ENCODE peak calls at places on chromosomes 4 and X, in five cellular contexts. K, J, M, S and Q are unnamed samples.

GRCh38 chr4:156378053-156378665 is 424.5 kb upstream of the CTSO start:
- DNase-seq in K (peak), S (peak), J (no peak), M (peak), Q (no peak)

GRCh38 chr4:109207060-109207459 is 95.4 kb downstream of the COL25A1 start:
- DNase-seq in M (peak), K (peak), J (no peak), S (peak), Q (no peak)

GRCh38 chr4:77232653-77233052 is 75.6 kb downstream of the CCNG2 start:
- DNase-seq in M (peak), K (peak), S (no peak), J (no peak), Q (no peak)

GRCh38 chrX:46759645-46759974 is 692 bp upstream of the SLC9A7 start:
- DNase-seq in S (peak), M (no peak), J (no peak), K (no peak), Q (no peak)

GRCh38 chr4:86973668-86974067 is 38.9 kb downstream of the AFF1 start:
- DNase-seq in J (no peak), K (no peak), S (no peak), M (no peak), Q (no peak)

GRCh38 chr4:7815981-7816380 is 123.7 kb downstream of the AFAP1 start:
- DNase-seq in J (no peak), K (no peak), S (no peak), M (no peak), Q (no peak)

GRCh38 chrX:11786862-11787261 is 28.8 kb downstream of the MSL3 start:
- DNase-seq in S (no peak), J (no peak), M (no peak), K (peak), Q (no peak)

GRCh38 chr4:11483076-11483475 is 54.4 kb upstream of the HS3ST1 start:
- DNase-seq in S (no peak), J (no peak), K (peak), M (no peak), Q (no peak)

GRCh38 chrX:27893211-27893610 is 85.4 kb downstream of the MAGEB10 start:
- DNase-seq in J (no peak), M (no peak), S (no peak), K (no peak), Q (no peak)

GRCh38 chr4:98232202-98232601 is 29.0 kb upstream of the RAP1GDS1 start:
- DNase-seq in K (peak), S (no peak), M (peak), J (no peak), Q (no peak)

GRCh38 chr4:80124246-80125211 is 51.5 kb upstream of the ANTXR2 start:
- DNase-seq in M (peak), J (no peak), S (no peak), K (no peak), Q (no peak)

GRCh38 chr4:55485821-55486220 is 60.9 kb downstream of the CLOCK start:
- DNase-seq in J (no peak), M (no peak), S (no peak), K (no peak), Q (no peak)

GRCh38 chr4:176359590-176359989 is 39.8 kb downstream of the SPCS3 start:
- DNase-seq in J (no peak), M (no peak), S (no peak), K (peak), Q (no peak)
- TF ChIP-seq CTCF in J (no peak), M (no peak), S (no peak), K (no peak), Q (no peak)

GRCh38 chr4:43471950-43472349 is 579.4 kb downstream of the GRXCR1 start:
- DNase-seq in M (no peak), J (no peak), K (peak), S (no peak), Q (no peak)
- TF ChIP-seq CTCF in M (peak), J (no peak), K (peak), S (peak), Q (no peak)

GRCh38 chrX:153889123-153889522 is 3.1 kb upstream of the L1CAM start:
- DNase-seq in J (no peak), S (no peak), M (no peak), K (no peak), Q (no peak)
- TF ChIP-seq CTCF in J (no peak), S (no peak), M (no peak), K (no peak), Q (no peak)

GRCh38 chrX:69127466-69127865 is 37.8 kb downstream of the PJA1 start:
- DNase-seq in J (no peak), S (no peak), M (no peak), K (no peak), Q (no peak)
- TF ChIP-seq CTCF in J (no peak), S (no peak), M (no peak), K (no peak), Q (no peak)

GRCh38 chr4:6681191-6681590 is 12.5 kb upstream of the S100P start:
- DNase-seq in S (no peak), M (no peak), J (no peak), K (no peak), Q (no peak)
- TF ChIP-seq CTCF in S (no peak), M (peak), J (no peak), K (no peak), Q (no peak)

DNA sequence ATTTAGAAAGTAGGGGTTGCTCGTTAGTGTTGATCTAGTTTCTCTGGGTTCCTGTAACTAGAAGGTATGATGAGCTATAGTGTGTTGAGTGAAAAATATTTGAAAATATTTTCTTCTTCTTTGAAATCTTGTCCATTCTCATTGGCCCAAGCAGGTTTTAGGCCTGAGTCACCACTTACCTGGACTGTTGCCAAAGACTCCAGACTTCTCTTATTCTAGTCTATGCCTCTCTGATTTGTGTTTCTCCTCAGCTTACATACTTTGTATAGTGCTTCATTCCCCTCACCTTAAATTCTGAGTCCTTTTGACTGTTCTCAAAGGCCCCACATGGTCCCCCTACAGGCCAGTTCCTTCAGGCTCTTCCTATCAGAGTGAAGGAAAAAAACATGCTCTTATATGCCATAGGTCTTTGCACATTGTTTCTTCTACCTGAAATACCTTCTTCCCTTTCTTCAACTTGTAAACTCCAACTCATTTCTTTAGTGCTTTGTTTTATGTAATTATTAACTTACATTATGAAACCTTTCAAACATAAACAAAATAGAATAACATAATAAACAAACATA is 258.2 kb downstream of the PPP1R2C start:
- DNase-seq in S (no peak), K (peak), J (no peak), M (peak), Q (no peak)
- TF ChIP-seq CTCF in S (peak), K (peak), J (no peak), M (peak), Q (no peak)

DNA sequence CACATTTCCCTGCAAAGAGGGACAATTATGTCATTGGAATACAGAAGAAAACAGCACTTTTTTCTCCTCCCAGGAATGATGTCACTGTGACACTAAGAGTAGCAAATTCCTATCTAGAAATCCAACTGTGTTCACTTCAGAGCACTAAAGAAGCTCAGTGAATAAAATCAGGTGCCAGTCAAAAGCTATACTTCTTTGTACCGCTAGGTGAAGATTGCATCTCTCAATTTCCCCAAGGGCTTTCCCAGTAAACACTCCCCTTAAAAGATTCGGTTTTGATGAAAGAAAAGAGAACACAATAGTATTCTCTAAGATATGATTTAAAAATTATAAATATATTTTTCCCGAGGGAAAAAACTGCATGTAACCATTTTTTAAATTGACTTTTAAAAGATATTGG is 104.7 kb upstream of the MID1 start:
- DNase-seq in S (peak), K (peak), J (no peak), M (no peak), Q (no peak)
- TF ChIP-seq CTCF in S (peak), K (peak), J (no peak), M (peak), Q (no peak)

DNA sequence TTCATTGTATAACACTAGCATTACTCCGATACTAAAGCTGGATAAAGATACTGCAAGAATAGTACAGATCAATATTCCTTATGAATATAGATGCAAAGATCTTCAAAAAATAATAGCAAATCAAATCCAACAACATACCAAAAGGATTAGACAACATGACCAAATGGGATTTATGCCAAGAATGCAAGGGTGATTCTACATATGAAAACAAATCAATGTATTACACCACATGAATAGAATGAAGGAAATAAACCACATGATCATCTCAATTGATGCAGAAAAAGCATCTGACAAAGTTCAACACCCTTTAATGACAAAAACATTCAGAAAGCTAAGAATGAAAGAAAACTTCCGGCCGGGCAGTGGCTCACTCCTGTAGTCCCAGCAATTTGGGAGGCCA is 42.8 kb downstream of the CUL4B start:
- DNase-seq in M (peak), K (peak), J (no peak), S (no peak), Q (no peak)
- TF ChIP-seq CTCF in M (no peak), K (no peak), J (no peak), S (no peak), Q (no peak)

GRCh38 chr4:122205687-122206086 is 53.6 kb downstream of the BLTP1 start:
- DNase-seq in K (no peak), M (peak), J (no peak), S (no peak), Q (no peak)
- TF ChIP-seq CTCF in K (no peak), M (peak), J (no peak), S (no peak), Q (no peak)

GRCh38 chr4:45939056-45939455 is 184.8 kb downstream of the GABRG1 start:
- DNase-seq in S (no peak), M (no peak), K (no peak), J (no peak), Q (no peak)

GRCh38 chr4:45946699-45947098 is 177.2 kb downstream of the GABRG1 start:
- DNase-seq in M (peak), J (no peak), K (no peak), S (no peak), Q (no peak)

GRCh38 chr4:45944000-45944399 is 179.9 kb downstream of the GABRG1 start:
- DNase-seq in S (no peak), K (peak), M (no peak), J (no peak), Q (no peak)
- TF ChIP-seq CTCF in S (no peak), K (no peak), M (peak), J (no peak), Q (no peak)